ENCODE peak calls at places on chromosome 4, in seven cellular contexts. N is PC-3, T is K562, L is right lobe of liver, X is Karpas-422, R is A673, V is mesenchymal stem cell. B is an unnamed sample.

GRCh38 chr4:17580969-17581368 is 4.0 kb downstream of the LAP3 start:
- DNase-seq in N (no peak), T (no peak), L (no peak), X (no peak), R (no peak), V (no peak), B (no peak)

GRCh38 chr4:187276786-187277408 is 553.2 kb upstream of the FAT1 start:
- DNase-seq in N (peak; percentile 43), T (no peak), L (no peak), X (no peak), R (no peak), V (peak; percentile 64), B (no peak)

GRCh38 chr4:94507708-94508107 is 56.0 kb downstream of the PDLIM5 start:
- DNase-seq in N (peak; percentile 78), T (peak; percentile 43), L (peak; percentile 72), X (no peak), R (no peak), V (peak; percentile 92), B (peak; percentile 88)

GRCh38 chr4:184316821-184317220 is 99.1 kb upstream of the ENPP6 start:
- DNase-seq in N (no peak), T (no peak), L (peak; percentile 16), X (no peak), R (no peak), V (no peak), B (no peak)

GRCh38 chr4:5755161-5755560 is 44.2 kb downstream of the EVC start:
- DNase-seq in N (no peak), T (no peak), L (no peak), X (no peak), R (no peak), V (no peak), B (no peak)

GRCh38 chr4:124279741-124280140 is 432.8 kb downstream of the ANKRD50 start:
- DNase-seq in N (peak; percentile 29), T (no peak), L (no peak), X (no peak), R (no peak), V (no peak), B (no peak)

GRCh38 chr4:1418494-1419285 is 12.4 kb upstream of the NKX1-1 start:
- DNase-seq in N (no peak), T (no peak), L (no peak), X (no peak), R (no peak), V (no peak), B (no peak)

GRCh38 chr4:25213327-25213979 is 20.4 kb upstream of the PI4K2B start:
- DNase-seq in N (no peak), T (no peak), L (no peak), X (no peak), R (no peak), V (no peak), B (no peak)

GRCh38 chr4:1520145-1520661 is 114.0 kb upstream of the NKX1-1 start:
- DNase-seq in N (no peak), T (peak; percentile 38), L (no peak), X (no peak), R (no peak), V (no peak), B (no peak)

GRCh38 chr4:139083533-139084424 is 68.2 kb downstream of the NOCT start:
- DNase-seq in N (peak; percentile 85), T (peak; percentile 71), L (peak; percentile 93), X (peak; percentile 95), R (peak; percentile 97), V (peak; percentile 96), B (peak; percentile 92)
- H3K4me1 ChIP-seq in N (peaks cover 13% of the 10 kb centered on the region), T (peaks cover 8% of the 10 kb centered on the region), L (peaks cover 21% of the 10 kb centered on the region), X (peaks cover 44% of the 10 kb centered on the region), R (peaks cover 18% of the 10 kb centered on the region), V (peaks cover 1% of the 10 kb centered on the region), B (peaks cover 26% of the 10 kb centered on the region)

GRCh38 chr4:30720656-30721352 is 635 bp downstream of the PCDH7 start:
- DNase-seq in N (peak; percentile 21), T (no peak), L (no peak), X (no peak), R (peak; percentile 68), V (peak; percentile 79), B (peak; percentile 75)
- H3K27me3 ChIP-seq in N (no peaks in the 10 kb centered on the region), T (no peaks in the 10 kb centered on the region), L (no peaks in the 10 kb centered on the region), X (no peaks in the 10 kb centered on the region), R (no peaks in the 10 kb centered on the region), V (peaks cover 25% of the 10 kb centered on the region), B (peaks cover 9% of the 10 kb centered on the region)

GRCh38 chr4:56462157-56462556 is 5.3 kb upstream of the SRP72 start:
- DNase-seq in N (no peak), T (no peak), L (no peak), X (no peak), R (no peak), V (no peak), B (no peak)
- H3K36me3 ChIP-seq in N (peaks cover 50% of the 10 kb centered on the region), T (peaks cover 75% of the 10 kb centered on the region), L (peaks cover 42% of the 10 kb centered on the region), X (peaks cover 52% of the 10 kb centered on the region), R (peaks cover 39% of the 10 kb centered on the region), V (peaks cover 66% of the 10 kb centered on the region), B (peaks cover 52% of the 10 kb centered on the region)

GRCh38 chr4:76213415-76214268 is at the start of gene SCARB2:
- DNase-seq in N (peak; percentile 78), T (peak; percentile 87), L (peak; percentile 94), X (peak; percentile 78), R (peak; percentile 59), V (peak; percentile 89), B (peak; percentile 95)

GRCh38 chr4:76212851-76213414 is 691 bp downstream of the SCARB2 start:
- DNase-seq in N (peak; percentile 6), T (no peak), L (no peak), X (no peak), R (peak; percentile 44), V (peak; percentile 77), B (peak; percentile 57)

GRCh38 chr4:76212301-76212700 is 1.3 kb downstream of the SCARB2 start:
- DNase-seq in N (no peak), T (no peak), L (no peak), X (no peak), R (no peak), V (no peak), B (no peak)

GRCh38 chr4:76210502-76210901 is 3.1 kb downstream of the SCARB2 start:
- DNase-seq in N (no peak), T (no peak), L (no peak), X (no peak), R (peak; percentile 4), V (no peak), B (no peak)

DNA sequence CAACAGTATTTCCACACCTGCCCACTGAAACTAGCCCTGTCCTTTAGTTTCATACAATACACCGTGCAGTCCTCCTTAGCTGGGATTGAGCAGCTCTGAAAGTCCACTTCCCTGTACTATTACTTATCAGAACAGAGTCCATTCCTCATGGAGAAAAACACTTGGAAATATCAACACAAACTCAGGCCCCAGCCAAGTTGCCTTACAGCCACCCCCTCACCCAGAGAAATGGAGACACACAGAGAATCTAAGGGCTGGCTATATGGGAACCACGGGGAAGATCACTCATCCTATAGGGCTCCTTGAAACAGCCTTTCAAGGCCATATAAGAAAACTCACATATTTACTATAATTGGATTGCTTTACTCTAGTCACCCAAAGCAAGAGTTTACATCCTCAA is 1.9 kb downstream of the SCARB2 start:
- DNase-seq in N (no peak), T (no peak), L (no peak), X (no peak), R (peak; percentile 0), V (no peak), B (no peak)
- H3K4me1 ChIP-seq in N (peaks cover 57% of the 10 kb centered on the region), T (peaks cover 15% of the 10 kb centered on the region), L (peaks cover 78% of the 10 kb centered on the region), X (peaks cover 20% of the 10 kb centered on the region), R (peaks cover 30% of the 10 kb centered on the region), V (peaks cover 14% of the 10 kb centered on the region), B (peaks cover 66% of the 10 kb centered on the region)

GRCh38 chr4:139622856-139623255 is 42.8 kb upstream of the MGST2 start:
- DNase-seq in N (no peak), T (no peak), L (no peak), X (no peak), R (no peak), V (no peak), B (no peak)

GRCh38 chr4:139624441-139625130 is 41.0 kb upstream of the MGST2 start:
- DNase-seq in N (no peak), T (no peak), L (no peak), X (no peak), R (no peak), V (no peak), B (no peak)

GRCh38 chr4:139629761-139630160 is 35.9 kb upstream of the MGST2 start:
- DNase-seq in N (no peak), T (no peak), L (no peak), X (no peak), R (peak; percentile 73), V (no peak), B (peak; percentile 30)

GRCh38 chr4:139628184-139629012 is 37.2 kb upstream of the MGST2 start:
- DNase-seq in N (no peak), T (no peak), L (no peak), X (no peak), R (no peak), V (no peak), B (no peak)

GRCh38 chr4:139625487-139625886 is 40.1 kb upstream of the MGST2 start:
- DNase-seq in N (no peak), T (no peak), L (peak; percentile 52), X (no peak), R (no peak), V (no peak), B (no peak)
- H3K27me3 ChIP-seq in N (no peaks in the 10 kb centered on the region), T (peaks cover 7% of the 10 kb centered on the region), L (no peaks in the 10 kb centered on the region), X (no peaks in the 10 kb centered on the region), R (no peaks in the 10 kb centered on the region), V (peaks cover 13% of the 10 kb centered on the region), B (peaks cover 5% of the 10 kb centered on the region)